ENCODE peak calls at places on chromosomes 16 and 17, in eight cellular contexts. L, U, B, V, T, J, Q and N are unnamed samples. For H3K27me3, the result is how much of the 10 kb centered on the place peaks cover.

GRCh38 chr17:79028496-79029326 is 4.7 kb downstream of the C1QTNF1 start:
- DNase-seq in B (peak), V (no peak), T (no peak), L (no peak), J (no peak), U (no peak), Q (peak), N (no peak)

GRCh38 chr17:32277284-32277683 is 11.7 kb downstream of the RHBDL3 start:
- DNase-seq in Q (no peak), T (no peak), V (no peak), U (no peak), J (no peak), L (peak), B (no peak), N (no peak)

GRCh38 chr17:38747385-38748328 is 479 bp downstream of the PCGF2 start:
- DNase-seq in V (peak), T (no peak), Q (peak), L (peak), B (no peak), J (no peak), U (no peak), N (no peak)

GRCh38 chr16:65531475-65531874 is 409.6 kb upstream of the CDH11 start:
- DNase-seq in T (no peak), Q (no peak), V (no peak), L (no peak), U (no peak), B (no peak), J (no peak), N (no peak)

GRCh38 chr16:17448640-17449638 is 21.8 kb downstream of the XYLT1 start:
- DNase-seq in U (no peak), T (no peak), Q (peak), J (no peak), B (no peak), V (peak), L (no peak), N (no peak)

GRCh38 chr16:66236301-66236700 is 130.2 kb upstream of the CDH5 start:
- DNase-seq in B (peak), L (no peak), J (no peak), U (no peak), Q (no peak), T (no peak), V (no peak), N (no peak)

GRCh38 chr17:67615736-67616135 is 102.0 kb upstream of the NOL11 start:
- DNase-seq in J (no peak), V (no peak), Q (no peak), T (no peak), U (no peak), B (no peak), L (no peak), N (no peak)

GRCh38 chr16:66911801-66912200 is 6.9 kb downstream of the CDH16 start:
- DNase-seq in L (no peak), Q (peak), U (no peak), T (no peak), B (no peak), J (no peak), V (no peak), N (no peak)

GRCh38 chr17:37177234-37177633 is 198.6 kb upstream of the C17orf78 start:
- DNase-seq in Q (no peak), T (no peak), J (no peak), V (no peak), B (no peak), U (no peak), L (no peak), N (no peak)

GRCh38 chr17:4949321-4950074 is 1.2 kb upstream of the PFN1 start:
- DNase-seq in U (no peak), Q (peak), B (peak), L (peak), J (peak), T (no peak), V (peak), N (no peak)

GRCh38 chr17:57657211-57657610 is 87.9 kb downstream of the CCDC182 start:
- DNase-seq in Q (no peak), B (no peak), J (no peak), T (no peak), L (no peak), U (no peak), V (no peak), N (no peak)

GRCh38 chr16:89842471-89843408 is 14.5 kb downstream of the SPIRE2 start:
- DNase-seq in J (peak), U (peak), T (no peak), B (no peak), V (peak), L (no peak), Q (peak), N (peak)

GRCh38 chr17:58153046-58153445 is 4.9 kb downstream of the OR4D1 start:
- DNase-seq in Q (no peak), U (no peak), V (no peak), B (no peak), L (no peak), J (no peak), T (no peak), N (no peak)

GRCh38 chr16:13376174-13376573 is 474.8 kb downstream of the SHISA9 start:
- DNase-seq in V (no peak), Q (no peak), J (no peak), B (no peak), L (no peak), T (no peak), U (no peak), N (no peak)

GRCh38 chr17:78357177-78357586 is 2.7 kb downstream of the SOCS3 start:
- DNase-seq in Q (peak), L (no peak), J (peak), V (peak), T (no peak), B (no peak), U (no peak), N (no peak)

GRCh38 chr17:35797370-35797769 is 1.9 kb upstream of the MMP28 start:
- DNase-seq in V (no peak), T (no peak), L (no peak), U (no peak), B (no peak), Q (no peak), J (no peak), N (no peak)

GRCh38 chr17:76625496-76625895 is 18.1 kb downstream of the ST6GALNAC1 start:
- DNase-seq in T (no peak), U (no peak), Q (no peak), V (no peak), B (no peak), J (no peak), L (no peak), N (no peak)

GRCh38 chr16:30736995-30737793 is 11.0 kb upstream of the PHKG2 start:
- DNase-seq in Q (no peak), B (peak), T (no peak), V (no peak), L (no peak), J (no peak), U (no peak), N (no peak)

GRCh38 chr17:81334419-81334896 is 39.4 kb upstream of the SLC38A10 start:
- DNase-seq in Q (peak), V (no peak), B (no peak), U (no peak), T (no peak), J (no peak), L (no peak), N (no peak)

GRCh38 chr17:64202683-64203430 is 60.2 kb downstream of the TEX2 start:
- DNase-seq in U (no peak), L (peak), V (no peak), T (no peak), B (no peak), Q (no peak), J (no peak), N (no peak)

GRCh38 chr17:76179496-76180467 is 38.7 kb upstream of the FOXJ1 start:
- DNase-seq in L (no peak), U (no peak), J (no peak), T (no peak), Q (no peak), B (no peak), V (no peak), N (no peak)

GRCh38 chr17:73508057-73508930 is 136.0 kb downstream of the SDK2 start:
- DNase-seq in V (no peak), Q (no peak), L (no peak), J (no peak), T (no peak), U (no peak), B (no peak), N (no peak)

GRCh38 chr17:78358538-78359215 is 1.2 kb downstream of the SOCS3 start:
- DNase-seq in U (no peak), J (peak), V (peak), T (no peak), B (no peak), Q (no peak), L (peak), N (no peak)

GRCh38 chr16:54647216-54647615 is 283.4 kb upstream of the IRX5 start:
- DNase-seq in T (no peak), B (no peak), U (no peak), V (no peak), J (no peak), Q (no peak), L (no peak), N (no peak)

GRCh38 chr16:77943770-77944169 is 78.6 kb upstream of the CLEC3A start:
- DNase-seq in B (no peak), U (no peak), J (no peak), L (no peak), T (no peak), Q (no peak), V (no peak), N (no peak)

GRCh38 chr17:44536090-44536960 is 21.0 kb upstream of the FZD2 start:
- DNase-seq in L (no peak), J (peak), T (no peak), Q (peak), U (no peak), B (no peak), V (peak), N (no peak)

DNA sequence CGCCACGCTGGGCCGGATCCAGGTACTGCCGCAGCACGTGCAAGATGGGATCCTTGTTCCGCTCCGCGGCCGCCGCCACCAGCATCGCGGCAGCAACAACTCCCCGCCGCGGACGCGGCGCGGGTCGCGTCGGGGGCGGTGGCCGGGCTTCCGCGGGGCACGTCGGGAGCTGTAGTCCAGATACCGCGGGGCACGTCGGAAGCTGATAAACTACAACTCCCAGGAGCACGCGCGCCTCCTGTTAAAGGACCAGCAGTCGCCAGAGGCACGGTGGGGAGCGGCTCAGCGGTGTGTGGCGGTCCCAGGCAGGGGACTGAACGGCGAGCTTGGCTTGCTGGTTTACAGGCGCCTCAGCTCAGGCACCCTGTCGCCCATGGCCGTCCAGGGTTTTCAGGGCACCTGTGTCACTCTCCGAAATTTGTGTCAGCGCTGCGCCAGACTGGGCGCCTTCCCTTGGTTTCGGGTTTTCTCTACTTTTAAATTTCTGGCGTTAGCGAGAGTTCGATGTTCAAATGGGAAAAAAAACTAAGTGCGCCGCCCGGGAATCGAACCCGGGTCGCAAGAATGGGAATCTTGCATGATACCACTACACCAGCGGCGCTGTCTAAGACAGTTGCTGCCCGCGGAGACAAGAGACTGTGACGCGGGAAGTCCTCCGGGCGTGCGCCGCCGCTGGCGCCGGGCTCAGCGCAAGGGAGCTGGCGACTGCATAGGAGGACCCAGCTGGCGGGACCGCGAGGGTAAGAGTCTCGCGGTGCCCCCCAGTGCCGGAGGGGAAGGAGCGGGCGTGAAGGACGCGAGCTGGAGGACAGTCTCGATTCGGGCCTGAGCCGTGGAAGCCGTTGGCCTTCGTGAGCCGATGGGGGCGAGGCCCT is at the start of gene METTL26:
- DNase-seq in U (peak), L (peak), T (peak), V (peak), B (peak), Q (peak), J (peak), N (peak)
- H3K4me3 ChIP-seq in U (peak), L (peak), T (peak), V (peak), B (peak), Q (peak), J (peak), N (peak)

GRCh38 chr16:68646948-68647659 is 2.0 kb downstream of the CDH3 start:
- DNase-seq in B (no peak), L (no peak), Q (no peak), J (no peak), U (no peak), T (no peak), V (no peak), N (no peak)
- H3K27me3 ChIP-seq in B (half or more), L (under half), Q (half or more), J (half or more), U (under half), T (under half), V (half or more), N (under half)

GRCh38 chr16:87062569-87063442 is 254.4 kb downstream of the C16orf95 start:
- DNase-seq in J (peak), Q (peak), V (peak), U (no peak), B (peak), L (peak), T (peak), N (no peak)

GRCh38 chr16:87057951-87058560 is 259.1 kb downstream of the C16orf95 start:
- DNase-seq in L (no peak), V (no peak), Q (no peak), T (no peak), B (peak), J (no peak), U (no peak), N (no peak)

GRCh38 chr16:87061521-87061920 is 255.7 kb downstream of the C16orf95 start:
- DNase-seq in Q (no peak), U (no peak), T (no peak), L (no peak), V (no peak), J (peak), B (no peak), N (no peak)

GRCh38 chr16:87058728-87059250 is 258.4 kb downstream of the C16orf95 start:
- DNase-seq in T (no peak), B (peak), V (no peak), U (no peak), Q (no peak), J (no peak), L (no peak), N (no peak)

DNA sequence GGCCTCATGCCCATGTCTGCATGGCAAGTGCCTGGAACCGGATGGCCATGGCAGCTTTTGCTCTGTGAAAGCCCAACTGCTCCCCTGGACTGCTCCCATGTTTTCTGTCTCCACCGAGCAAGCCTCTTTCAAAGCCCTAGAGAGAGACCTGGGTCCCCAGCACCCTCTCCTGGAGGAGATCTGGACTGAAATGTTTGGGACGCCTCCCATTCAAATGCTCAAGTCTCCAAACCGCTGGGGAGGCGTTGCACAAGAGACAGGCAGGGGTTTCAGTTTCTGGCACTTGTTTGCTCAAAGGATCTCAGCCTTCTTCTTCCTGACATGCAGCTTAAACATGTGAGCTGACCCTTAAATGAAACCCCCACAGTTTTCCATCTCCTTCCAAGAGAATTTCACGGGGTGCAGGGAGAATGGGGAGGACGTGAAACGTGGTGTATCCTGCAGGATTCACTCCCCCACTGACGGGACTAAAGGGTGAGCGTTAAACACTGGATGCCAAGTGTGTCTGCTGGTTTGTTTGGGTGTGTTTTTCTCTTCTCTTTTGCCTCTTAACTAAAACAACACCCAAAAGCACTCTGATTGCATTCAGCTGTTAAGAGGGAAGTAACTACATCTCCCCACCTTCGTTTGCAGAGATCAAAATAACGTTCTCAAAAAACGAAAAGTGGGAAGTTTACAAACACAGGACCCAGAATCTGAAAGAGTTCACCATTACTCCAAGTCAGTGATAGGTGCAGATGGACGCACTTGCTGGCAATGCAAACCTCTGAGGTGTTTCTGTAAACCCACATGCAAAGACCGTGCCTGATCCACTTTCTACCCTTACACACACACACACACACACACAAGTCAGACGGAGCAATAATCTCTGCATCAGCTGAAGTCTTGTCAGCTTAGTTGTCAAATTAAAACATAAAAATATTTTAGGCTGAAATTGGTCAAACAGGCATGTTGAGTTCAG is 256.9 kb downstream of the C16orf95 start:
- DNase-seq in Q (peak), T (no peak), V (no peak), J (peak), U (no peak), L (peak), B (no peak), N (no peak)
- TF ChIP-seq CTCF in Q (no peak), T (peak), V (no peak), J (peak), U (peak), L (peak), B (no peak), N (peak)

GRCh38 chr16:72989203-72989991 is 58.5 kb downstream of the ZFHX3 start:
- DNase-seq in U (peak), T (no peak), V (no peak), L (no peak), B (peak), Q (no peak), J (peak), N (peak)
- H3K4me3 ChIP-seq in U (no peak), T (peak), V (no peak), L (no peak), B (peak), Q (no peak), J (no peak), N (peak)

DNA sequence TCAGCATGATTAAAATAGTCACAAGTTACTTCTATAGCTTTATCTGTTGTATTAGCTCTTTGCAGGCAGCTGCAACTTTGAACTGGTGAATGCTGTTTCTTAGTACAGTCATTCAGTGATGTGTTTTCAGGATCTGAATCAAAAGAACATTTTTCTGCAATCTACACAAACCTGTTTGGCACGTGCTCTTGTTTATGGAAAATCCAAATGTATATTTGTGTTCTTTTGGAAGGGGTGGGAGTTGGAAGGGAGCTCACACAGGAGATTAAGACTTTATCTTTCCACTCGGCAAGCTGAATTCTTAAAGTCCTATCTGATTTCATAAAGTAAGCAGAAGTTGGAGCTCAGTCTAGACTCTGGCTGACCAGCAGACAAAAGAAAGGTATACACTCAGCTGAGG is 300.2 kb downstream of the MAP2K6 start:
- DNase-seq in B (no peak), T (no peak), J (no peak), V (no peak), U (no peak), Q (no peak), L (no peak), N (no peak)
- H3K27me3 ChIP-seq in B (under half), T (under half), J (under half), V (under half), U (under half), Q (under half), L (under half), N (under half)

GRCh38 chr17:12928736-12929135 is 89.1 kb downstream of the ELAC2 start:
- DNase-seq in Q (no peak), L (peak), U (peak), V (no peak), B (no peak), T (no peak), J (no peak), N (no peak)
- TF ChIP-seq CTCF in Q (peak), L (peak), U (peak), V (peak), B (no peak), T (no peak), J (no peak), N (no peak)

GRCh38 chr16:4675864-4676786 is 17.2 kb upstream of the NUDT16L1 start:
- DNase-seq in J (no peak), T (no peak), Q (no peak), U (no peak), V (no peak), L (no peak), B (no peak), N (no peak)
- H3K4me3 ChIP-seq in J (no peak), T (no peak), Q (no peak), U (no peak), V (no peak), L (no peak), B (no peak), N (no peak)

GRCh38 chr17:1122681-1123396 is 56.9 kb downstream of the ABR start:
- DNase-seq in T (no peak), B (peak), U (no peak), L (peak), V (peak), J (peak), Q (peak), N (no peak)
- H3K27me3 ChIP-seq in T (under half), B (under half), U (under half), L (under half), V (under half), J (under half), Q (under half), N (under half)

DNA sequence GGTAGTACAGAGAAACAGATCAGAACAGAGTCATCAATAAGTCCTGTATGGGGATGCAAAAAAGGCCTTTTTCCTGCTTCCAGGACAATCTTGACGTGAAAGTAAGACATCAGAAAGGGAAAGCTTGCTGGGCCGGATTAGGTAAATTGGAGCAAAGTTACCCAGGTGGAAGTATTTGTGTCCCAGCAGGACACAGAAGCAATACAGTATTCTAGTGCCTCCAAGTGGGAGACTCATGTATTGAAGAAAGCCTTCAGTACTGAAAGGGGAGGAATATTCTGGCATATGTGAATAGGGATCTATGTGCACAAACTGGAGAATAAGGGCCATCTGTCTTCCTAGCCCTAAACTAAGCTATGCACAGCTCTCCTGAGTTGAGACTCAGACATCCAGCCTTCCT is 327.2 kb upstream of the CDH8 start:
- DNase-seq in L (peak), V (no peak), B (no peak), Q (no peak), T (no peak), U (no peak), J (no peak), N (no peak)
- TF ChIP-seq CTCF in L (peak), V (no peak), B (no peak), Q (no peak), T (no peak), U (no peak), J (no peak), N (no peak)